ENCODE peak calls at places on chromosomes 12 and 14, in seven cellular contexts. P is mesendoderm, D is IMR-90, W is neuronal stem cell, U is trophoblast cell, B is H9, E is H1. L is an unnamed sample.
A peak's percentile ranks its signal among the peaks of the same experiment; 100 is the strongest.

GRCh38 chr12:51847830-51848727 is at the start of gene FIGNL2:
- DNase-seq in D (peak; percentile 12), E (no peak), P (peak; percentile 40), U (peak; percentile 52), W (peak; percentile 71), B (peak; percentile 76), L (peak; percentile 59)

GRCh38 chr14:93007225-93007997 is 84.5 kb downstream of the CHGA start:
- DNase-seq in P (no peak), W (no peak), E (no peak), U (peak; percentile 36), B (no peak), D (peak; percentile 76), L (peak; percentile 6)

GRCh38 chr14:73833024-73833423 is 18.6 kb upstream of the PTGR2 start:
- DNase-seq in E (no peak), D (no peak), P (peak; percentile 32), W (no peak), U (no peak), B (no peak), L (no peak)

GRCh38 chr12:27618836-27619235 is 77.4 kb upstream of the REP15 start:
- DNase-seq in E (no peak), W (no peak), P (no peak), D (peak; percentile 12), B (no peak), U (no peak), L (peak; percentile 58)

GRCh38 chr12:1808036-1808797 is 12.1 kb upstream of the LRTM2 start:
- DNase-seq in E (no peak), U (no peak), P (no peak), W (no peak), D (no peak), B (no peak), L (no peak)

GRCh38 chr14:55641290-55641689 is 61.3 kb downstream of the KTN1 start:
- DNase-seq in W (no peak), B (no peak), U (no peak), E (no peak), P (no peak), D (no peak), L (no peak)

GRCh38 chr12:132776816-132777568 is 15.4 kb upstream of the ANKLE2 start:
- DNase-seq in W (no peak), P (no peak), U (no peak), E (no peak), D (peak; percentile 76), B (no peak), L (no peak)

GRCh38 chr14:31024577-31025334 is 693 bp upstream of the AP4S1 start:
- DNase-seq in D (peak; percentile 41), B (no peak), P (no peak), E (no peak), W (no peak), U (peak; percentile 58), L (peak; percentile 47)

GRCh38 chr14:68796418-68797101 is 3.7 kb upstream of the ZFP36L1 start:
- DNase-seq in W (no peak), E (no peak), U (peak; percentile 85), P (peak; percentile 65), B (no peak), D (no peak), L (peak; percentile 71)

GRCh38 chr14:23633160-23633701 is 2.9 kb upstream of the DHRS2 start:
- DNase-seq in D (no peak), P (peak; percentile 68), W (no peak), U (no peak), E (no peak), B (peak; percentile 52), L (peak; percentile 5)

GRCh38 chr12:121581681-121582439 is 1.0 kb upstream of the KDM2B start:
- DNase-seq in E (no peak), W (peak; percentile 8), D (peak; percentile 50), B (no peak), U (no peak), P (peak; percentile 75), L (peak; percentile 68)

GRCh38 chr14:105453847-105454246 is 20.8 kb upstream of the CRIP2 start:
- DNase-seq in D (no peak), B (no peak), E (no peak), U (no peak), W (no peak), P (no peak), L (no peak)

GRCh38 chr14:105458010-105458409 is 16.6 kb upstream of the CRIP2 start:
- DNase-seq in U (no peak), D (no peak), B (no peak), W (no peak), P (no peak), E (no peak), L (no peak)

GRCh38 chr14:105456736-105457703 is 17.6 kb upstream of the CRIP2 start:
- DNase-seq in W (no peak), E (no peak), U (peak; percentile 13), B (no peak), P (no peak), D (no peak), L (no peak)

GRCh38 chr14:105455086-105455640 is 19.5 kb upstream of the CRIP2 start:
- DNase-seq in P (no peak), D (no peak), B (no peak), W (no peak), U (no peak), E (no peak), L (no peak)

DNA sequence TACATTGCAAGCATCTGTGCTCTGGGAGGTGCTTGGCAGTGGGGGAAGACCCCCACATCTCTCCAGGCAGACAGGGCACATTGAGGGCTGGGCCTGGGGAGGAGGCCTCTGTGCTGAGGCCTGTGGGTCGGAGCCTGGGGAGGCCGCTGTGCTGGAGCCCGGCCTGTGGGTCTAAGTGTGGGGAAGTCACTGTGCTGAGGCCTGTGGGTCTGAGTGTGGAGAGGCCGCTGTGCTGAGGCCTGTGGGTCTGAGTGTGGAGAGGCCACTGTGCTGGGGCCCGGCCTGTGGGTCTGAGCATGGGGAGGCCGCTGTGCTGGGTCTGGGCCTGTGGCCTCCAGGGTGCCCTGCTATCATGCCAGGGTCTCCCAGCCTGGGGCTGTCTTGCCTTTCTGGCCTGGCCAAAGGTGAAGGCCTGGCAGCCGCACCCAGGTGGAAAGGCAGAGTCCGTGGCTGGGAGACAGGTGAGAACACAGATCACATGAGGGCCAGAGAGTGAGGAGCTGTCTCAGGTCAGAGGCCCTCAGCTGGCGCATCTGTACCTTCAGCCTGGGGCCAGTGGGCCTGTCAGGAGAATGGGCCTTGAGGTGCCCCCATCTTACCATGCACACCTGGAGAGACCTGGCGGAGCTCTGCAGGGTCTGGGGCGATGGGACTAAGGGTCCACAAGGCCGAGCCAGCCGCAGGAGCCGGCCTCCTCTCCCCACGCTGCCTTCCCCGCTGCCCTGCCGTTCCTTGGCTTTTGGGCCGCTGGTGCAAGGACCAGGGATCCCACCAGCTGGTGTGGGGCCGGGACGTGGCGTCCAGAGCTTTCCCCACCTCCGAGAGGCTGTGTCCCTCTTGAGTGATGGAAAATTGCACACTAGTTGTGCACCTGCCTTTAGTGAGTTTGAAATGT is 18.6 kb upstream of the CRIP2 start:
- DNase-seq in E (no peak), B (no peak), D (no peak), P (no peak), U (no peak), W (no peak), L (no peak)
- H3K4ac ChIP-seq in E (no peak overlapping the region), B (no peak overlapping the region), D (no peak overlapping the region), P (no peak overlapping the region), U (no peak overlapping the region), W (no peak overlapping the region), L (no peak overlapping the region)

GRCh38 chr12:53300187-53300586 is 692 bp downstream of the MYG1 start:
- DNase-seq in D (peak; percentile 77), B (no peak), E (no peak), P (peak; percentile 25), U (no peak), W (no peak), L (peak; percentile 82)

GRCh38 chr12:53298154-53298553 is 1.3 kb upstream of the MYG1 start:
- DNase-seq in B (no peak), E (no peak), D (peak; percentile 97), W (no peak), U (peak; percentile 91), P (no peak), L (peak; percentile 85)

GRCh38 chr12:53299454-53300180 is at the start of gene MYG1:
- DNase-seq in U (peak; percentile 69), B (peak; percentile 98), E (peak; percentile 86), W (peak; percentile 81), P (peak; percentile 97), D (peak; percentile 84), L (peak; percentile 92)

GRCh38 chr12:53295891-53296219 is 513 bp downstream of the PFDN5 start:
- DNase-seq in B (no peak), D (no peak), P (no peak), U (no peak), E (no peak), W (no peak), L (no peak)

DNA sequence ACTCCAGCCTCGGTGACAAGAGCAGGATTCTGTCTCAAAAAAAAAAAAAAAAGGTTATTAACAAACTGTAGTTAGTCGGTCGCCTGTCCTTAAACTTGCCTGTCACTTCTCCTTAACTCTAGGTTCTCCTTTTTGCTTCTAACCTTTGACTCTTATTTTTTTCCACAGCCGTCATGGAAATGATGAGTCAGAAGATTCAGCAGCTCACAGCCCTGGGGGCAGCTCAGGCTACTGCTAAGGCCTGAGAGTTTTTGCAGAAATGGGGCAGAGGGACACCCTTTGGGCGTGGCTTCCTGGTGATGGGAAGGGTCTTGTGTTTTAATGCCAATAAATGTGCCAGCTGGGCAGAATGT is 418 bp upstream of the MYG1 start:
- DNase-seq in E (no peak), D (peak; percentile 85), W (no peak), U (peak; percentile 99), P (peak; percentile 90), B (no peak), L (peak; percentile 95)
- H2BK5ac ChIP-seq in E (no peak overlapping the region), D (peak overlapping the region; percentile 91), W (peak overlapping the region; percentile 7), U (peak overlapping the region; percentile 29), P (no peak overlapping the region), B (no peak overlapping the region), L (no peak overlapping the region)

GRCh38 chr12:128586630-128587029 is 237.1 kb downstream of the SLC15A4 start:
- DNase-seq in E (no peak), W (no peak), B (no peak), U (no peak), P (no peak), D (no peak), L (no peak)
- H3K4ac ChIP-seq in E (no peak overlapping the region), W (no peak overlapping the region), B (no peak overlapping the region), U (no peak overlapping the region), P (no peak overlapping the region), D (no peak overlapping the region), L (no peak overlapping the region)

GRCh38 chr14:90457191-90457590 is 60.4 kb downstream of the CALM1 start:
- DNase-seq in W (no peak), D (no peak), E (no peak), U (no peak), P (no peak), B (no peak), L (no peak)

GRCh38 chr14:90455100-90455571 is 58.3 kb downstream of the CALM1 start:
- DNase-seq in U (no peak), P (no peak), B (no peak), W (peak; percentile 18), E (no peak), D (no peak), L (no peak)

GRCh38 chr14:90458536-90458935 is 61.7 kb downstream of the CALM1 start:
- DNase-seq in U (no peak), W (no peak), E (no peak), P (no peak), B (no peak), D (no peak), L (no peak)

GRCh38 chr14:90454041-90455000 is 57.5 kb downstream of the CALM1 start:
- DNase-seq in E (peak; percentile 89), P (peak; percentile 99), U (peak; percentile 67), B (peak; percentile 98), W (peak; percentile 91), D (peak; percentile 62), L (peak; percentile 83)

DNA sequence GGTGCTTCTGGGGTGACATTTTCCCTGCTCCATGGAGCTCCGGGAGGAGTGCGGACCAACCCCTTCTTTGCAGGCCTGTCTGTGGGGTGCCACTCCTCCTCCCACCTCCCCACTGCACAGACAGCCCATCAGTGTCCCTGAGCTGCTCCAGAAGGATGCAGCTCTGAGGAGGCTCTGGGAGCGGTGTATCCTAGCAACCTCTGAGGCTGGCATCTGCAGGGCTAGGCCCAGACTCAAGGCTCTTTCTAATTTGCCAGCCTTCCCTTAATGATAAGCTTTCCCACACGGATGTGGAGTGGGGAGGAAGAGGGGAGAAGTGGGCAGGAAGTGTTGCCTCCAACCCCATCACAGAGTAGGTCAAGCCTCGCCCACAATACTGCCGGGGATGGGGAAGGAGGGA is 59.7 kb downstream of the CALM1 start:
- DNase-seq in B (no peak), E (no peak), P (no peak), W (no peak), U (no peak), D (no peak), L (no peak)
- H2BK5ac ChIP-seq in B (no peak overlapping the region), E (no peak overlapping the region), P (no peak overlapping the region), W (peak overlapping the region; percentile 59), U (no peak overlapping the region), D (no peak overlapping the region), L (no peak overlapping the region)